ENCODE peak calls at places on chromosomes 2 and 18, in nine cellular contexts. P is GM06990, B is GM20000, N is heart left ventricle, L is neural crest cell, O is neural progenitor cell, C is endothelial cell of umbilical vein, K is pancreas, U is psoas muscle. Z is an unnamed sample.

GRCh38 chr18:34624551-34624950 is 85.5 kb upstream of the DTNA start:
- DNase-seq in L (no peak), C (peak), O (no peak), U (no peak), N (no peak), B (no peak), P (no peak), K (no peak), Z (no peak)

GRCh38 chr18:54386043-54386442 is 28.3 kb downstream of the C18orf54 start:
- DNase-seq in C (no peak), L (no peak), P (no peak), B (no peak), U (no peak), K (no peak), N (no peak), O (peak), Z (no peak)

GRCh38 chr2:28366496-28367282 is 26.0 kb upstream of the FOSL2 start:
- DNase-seq in L (no peak), P (no peak), U (peak), N (peak), K (no peak), O (no peak), B (no peak), C (peak), Z (no peak)

GRCh38 chr2:174011796-174012195 is 46.6 kb upstream of the SP3 start:
- DNase-seq in P (no peak), N (no peak), K (no peak), C (no peak), O (no peak), U (no peak), L (no peak), B (no peak), Z (no peak)

GRCh38 chr2:151111599-151112278 is 149.9 kb downstream of the RBM43 start:
- DNase-seq in N (no peak), C (no peak), B (no peak), K (no peak), L (no peak), O (no peak), P (no peak), U (no peak), Z (no peak)

GRCh38 chr2:240131941-240132650 is 4.0 kb downstream of the COPS9 start:
- DNase-seq in C (no peak), L (no peak), P (no peak), O (peak), K (no peak), U (peak), B (no peak), N (no peak), Z (no peak)

GRCh38 chr2:226638576-226638975 is 161.0 kb downstream of the IRS1 start:
- DNase-seq in B (no peak), O (no peak), K (no peak), P (no peak), N (no peak), U (no peak), L (no peak), C (no peak), Z (no peak)

GRCh38 chr2:77807531-77808215 is 285.5 kb upstream of the LRRTM4 start:
- DNase-seq in B (no peak), O (peak), C (no peak), K (no peak), L (no peak), N (no peak), P (no peak), U (no peak), Z (no peak)

GRCh38 chr18:26480897-26481795 is 67.2 kb downstream of the KCTD1 start:
- DNase-seq in P (no peak), B (no peak), O (no peak), C (peak), K (no peak), L (no peak), U (no peak), N (no peak), Z (no peak)

GRCh38 chr2:97718051-97718882 is 4.9 kb downstream of the ZAP70 start:
- DNase-seq in U (peak), B (peak), K (no peak), O (no peak), P (no peak), N (peak), L (no peak), C (no peak), Z (no peak)

GRCh38 chr2:53969285-53970094 is 1.3 kb downstream of the PSME4 start:
- DNase-seq in K (no peak), C (peak), B (peak), L (no peak), N (no peak), O (no peak), P (peak), U (no peak), Z (no peak)

GRCh38 chr18:70377317-70377799 is 88.5 kb downstream of the SOCS6 start:
- DNase-seq in K (no peak), U (no peak), C (no peak), P (no peak), B (no peak), O (no peak), N (no peak), L (no peak), Z (no peak)

GRCh38 chr2:33835926-33836325 is 236.8 kb upstream of the FAM98A start:
- DNase-seq in U (no peak), O (no peak), B (no peak), P (no peak), K (no peak), C (no peak), L (no peak), N (no peak), Z (no peak)

GRCh38 chr2:37916512-37917082 is 8.5 kb upstream of the RMDN2 start:
- DNase-seq in N (peak), O (no peak), P (no peak), C (peak), K (no peak), L (no peak), U (peak), B (no peak), Z (no peak)

GRCh38 chr2:168697668-168698121 is 104.7 kb upstream of the NOSTRIN start:
- DNase-seq in N (no peak), U (no peak), B (no peak), P (no peak), L (no peak), K (no peak), O (no peak), C (no peak), Z (no peak)

GRCh38 chr2:36357506-36358316 is 2.1 kb downstream of the CRIM1 start:
- DNase-seq in O (peak), L (peak), K (no peak), P (peak), U (peak), N (peak), B (peak), C (peak), Z (peak)

GRCh38 chr2:43399515-43400245 is 173.3 kb upstream of the ZFP36L2 start:
- DNase-seq in K (no peak), P (no peak), B (no peak), N (no peak), L (no peak), U (no peak), O (no peak), C (peak), Z (no peak)

GRCh38 chr18:58609536-58609993 is 19.3 kb downstream of the ALPK2 start:
- DNase-seq in O (no peak), U (no peak), N (no peak), K (no peak), B (peak), C (no peak), P (peak), L (no peak), Z (no peak)

GRCh38 chr2:30213326-30213725 is 18.0 kb upstream of the LBH start:
- DNase-seq in C (no peak), B (no peak), L (no peak), N (no peak), U (no peak), K (no peak), O (no peak), P (no peak), Z (no peak)

GRCh38 chr2:71700880-71701397 is 247.6 kb downstream of the DYSF start:
- DNase-seq in K (peak), N (peak), O (peak), C (no peak), L (peak), U (peak), P (no peak), B (no peak), Z (no peak)

GRCh38 chr2:240183370-240184197 is 43.1 kb upstream of the OTOS start:
- DNase-seq in P (no peak), C (no peak), O (no peak), B (no peak), U (no peak), L (no peak), N (no peak), K (no peak), Z (peak)

GRCh38 chr2:8985561-8986326 is 17.7 kb downstream of the MBOAT2 start:
- DNase-seq in K (no peak), B (no peak), P (no peak), U (no peak), L (no peak), N (no peak), O (no peak), C (no peak), Z (no peak)

GRCh38 chr2:212494413-212495020 is 44.1 kb downstream of the ERBB4 start:
- DNase-seq in C (no peak), O (no peak), K (no peak), N (no peak), U (no peak), L (no peak), B (no peak), P (no peak), Z (no peak)

GRCh38 chr18:67549946-67550345 is 33.4 kb upstream of the DSEL start:
- DNase-seq in C (no peak), L (no peak), U (no peak), B (no peak), O (no peak), K (no peak), P (no peak), N (no peak), Z (no peak)

GRCh38 chr2:3266727-3267548 is 110.7 kb downstream of the EIPR1 start:
- DNase-seq in U (no peak), O (peak), L (no peak), P (no peak), K (no peak), N (no peak), B (no peak), C (no peak), Z (no peak)

GRCh38 chr2:151991010-151991409 is 107.8 kb downstream of the CACNB4 start:
- DNase-seq in B (no peak), P (no peak), C (no peak), O (no peak), L (no peak), N (no peak), U (no peak), K (no peak), Z (no peak)

GRCh38 chr2:208556954-208557601 is 150.5 kb downstream of the PTH2R start:
- DNase-seq in U (no peak), K (no peak), L (no peak), O (no peak), N (no peak), P (no peak), B (no peak), C (no peak), Z (no peak)

GRCh38 chr2:173090291-173090877 is 14.7 kb downstream of the MAP3K20 start:
- DNase-seq in K (no peak), C (no peak), L (no peak), O (peak), B (no peak), P (no peak), U (peak), N (peak), Z (no peak)

GRCh38 chr2:38438536-38439225 is 61.6 kb upstream of the ATL2 start:
- DNase-seq in N (no peak), L (no peak), O (no peak), C (no peak), B (peak), P (peak), K (peak), U (no peak), Z (no peak)

GRCh38 chr2:52260904-52261303 is 1229.0 kb upstream of the NRXN1 start:
- DNase-seq in B (no peak), U (no peak), L (no peak), N (no peak), C (no peak), K (no peak), O (no peak), P (no peak), Z (no peak)

GRCh38 chr18:70249118-70249517 is 39.7 kb upstream of the SOCS6 start:
- DNase-seq in C (no peak), U (no peak), P (no peak), L (no peak), N (no peak), B (no peak), K (no peak), O (no peak), Z (no peak)

GRCh38 chr2:233972941-233973575 is 55.9 kb downstream of the TRPM8 start:
- DNase-seq in B (no peak), L (no peak), O (no peak), K (no peak), C (no peak), P (no peak), N (peak), U (no peak), Z (no peak)

GRCh38 chr2:216039918-216040317 is 26.6 kb upstream of the MREG start:
- DNase-seq in N (no peak), L (no peak), C (no peak), P (no peak), K (no peak), O (no peak), B (no peak), U (no peak), Z (no peak)
- TF ChIP-seq CTCF in N (no peak), L (no peak), C (no peak), P (no peak), K (no peak), O (no peak), B (no peak), U (no peak), Z (no peak)

GRCh38 chr2:65256088-65256487 is 28.5 kb downstream of the ACTR2 start:
- DNase-seq in U (no peak), P (no peak), B (no peak), O (no peak), K (no peak), N (no peak), C (no peak), L (no peak), Z (no peak)
- TF ChIP-seq CTCF in U (no peak), P (peak), B (peak), O (peak), K (no peak), N (peak), C (no peak), L (peak), Z (no peak)

GRCh38 chr2:195759877-195760276 is 102.9 kb downstream of the SLC39A10 start:
- DNase-seq in P (no peak), B (no peak), C (no peak), K (no peak), O (no peak), U (no peak), N (no peak), L (no peak), Z (no peak)
- TF ChIP-seq CTCF in P (no peak), B (no peak), C (no peak), K (no peak), O (no peak), U (no peak), N (no peak), L (no peak), Z (no peak)

DNA sequence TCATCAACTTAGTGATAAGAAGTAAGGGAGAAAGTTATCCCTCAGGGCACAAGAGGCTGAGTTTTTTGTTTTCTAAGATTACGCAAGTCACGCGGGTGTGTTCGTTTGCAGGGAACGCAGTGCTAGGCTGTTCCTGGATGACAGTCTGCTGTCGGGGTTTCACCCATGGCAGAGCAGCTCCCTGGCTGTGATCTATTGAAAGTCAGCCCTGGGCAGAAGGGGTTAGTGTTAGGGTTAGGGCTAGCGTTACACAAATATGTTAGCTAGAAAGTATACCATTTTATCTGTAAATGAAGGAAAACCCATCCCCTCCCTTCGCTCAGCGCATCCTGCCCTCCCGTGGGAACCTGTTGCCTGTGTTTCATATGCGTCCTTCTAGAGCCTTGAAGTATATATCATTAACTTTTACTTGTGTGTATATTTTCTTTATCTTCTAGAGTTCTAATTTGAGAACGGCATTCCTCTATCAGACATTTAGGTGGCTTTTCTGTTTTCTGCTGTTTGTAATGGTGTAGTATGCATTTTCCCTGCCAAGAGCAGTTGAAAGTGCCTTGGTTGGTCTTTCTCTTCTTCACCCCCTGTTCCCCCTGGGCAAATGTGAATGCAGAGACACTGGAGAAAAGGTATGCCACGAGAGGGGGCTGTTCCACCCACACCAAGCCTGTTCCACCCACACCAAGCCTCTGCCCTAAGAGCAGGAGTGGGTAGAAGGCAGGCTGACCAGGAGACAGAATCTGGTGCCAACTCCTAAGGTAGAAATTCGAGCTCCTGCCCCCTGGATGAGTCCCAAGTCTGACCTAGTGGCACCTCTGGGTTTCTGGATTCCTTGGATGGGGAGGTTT is 47.0 kb downstream of the ARMC9 start:
- DNase-seq in L (no peak), O (no peak), B (peak), K (peak), C (peak), P (no peak), U (no peak), N (no peak), Z (no peak)
- TF ChIP-seq CTCF in L (no peak), O (no peak), B (no peak), K (no peak), C (no peak), P (peak), U (no peak), N (no peak), Z (no peak)

DNA sequence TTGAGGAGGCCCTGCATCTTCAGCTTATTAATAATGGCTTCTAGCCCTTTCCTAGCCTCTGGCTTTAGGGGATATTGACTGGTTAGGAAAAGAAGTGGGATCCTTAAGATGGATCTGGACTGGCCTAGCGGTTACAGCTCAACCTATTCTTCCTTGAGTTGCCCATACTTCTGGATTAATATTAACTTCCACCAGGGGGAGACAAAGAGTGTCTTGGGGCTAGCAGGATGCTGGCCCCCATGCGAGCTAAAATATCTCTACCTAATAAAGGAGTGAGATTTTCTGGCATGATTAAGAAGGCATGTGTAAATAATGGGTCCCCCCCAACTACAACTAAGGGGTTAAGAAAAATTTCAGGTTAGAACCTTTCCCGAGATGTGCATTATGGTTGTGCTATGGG is 23.2 kb upstream of the PLA2R1 start:
- DNase-seq in P (no peak), O (no peak), B (no peak), U (no peak), K (no peak), L (no peak), N (no peak), C (no peak), Z (no peak)
- TF ChIP-seq CTCF in P (peak), O (peak), B (no peak), U (no peak), K (no peak), L (peak), N (no peak), C (peak), Z (no peak)